ENCODE peak calls at places on chromosomes 16 and 17, in ten cellular contexts. K, A, U, G, L, E, F, H, N and R are unnamed samples.

GRCh38 chr16:58076514-58076913 is 51.0 kb downstream of the MMP15 start:
- DNase-seq in K (no peak), A (no peak), U (no peak), G (no peak), L (no peak), E (no peak), F (no peak), H (no peak), N (no peak), R (no peak)

GRCh38 chr16:68972720-68973119 is 129.4 kb downstream of the TANGO6 start:
- DNase-seq in K (peak), A (peak), U (no peak), G (peak), L (peak), E (peak), F (peak), H (no peak), N (no peak), R (peak)

GRCh38 chr16:11181889-11182279 is 74.1 kb downstream of the SOCS1 start:
- DNase-seq in K (no peak), A (no peak), U (no peak), G (no peak), L (no peak), E (no peak), F (no peak), H (peak), N (peak), R (peak)

GRCh38 chr16:56244612-56245011 is 53.3 kb downstream of the GNAO1 start:
- DNase-seq in K (no peak), A (no peak), U (no peak), G (no peak), L (no peak), E (no peak), F (no peak), H (no peak), N (no peak), R (no peak)

GRCh38 chr16:61050547-61050946 is 985.7 kb downstream of the CDH8 start:
- DNase-seq in K (no peak), A (no peak), U (peak), G (no peak), L (no peak), E (no peak), F (no peak), H (no peak), N (no peak), R (no peak)

GRCh38 chr17:48576479-48577309 is 1.5 kb downstream of the HOXB4 start:
- DNase-seq in K (no peak), A (no peak), U (peak), G (no peak), L (peak), E (no peak), F (no peak), H (no peak), N (peak), R (peak)

GRCh38 chr17:69047368-69048263 is 13.1 kb downstream of the ABCA9 start:
- DNase-seq in K (peak), A (peak), U (peak), G (peak), L (peak), E (peak), F (peak), H (no peak), N (peak), R (peak)

GRCh38 chr17:3005696-3006095 is 57.7 kb downstream of the OR1D5 start:
- DNase-seq in K (peak), A (no peak), U (no peak), G (no peak), L (no peak), E (no peak), F (no peak), H (no peak), N (no peak), R (no peak)

GRCh38 chr17:73030995-73031394 is 61.5 kb downstream of the SLC39A11 start:
- DNase-seq in K (no peak), A (no peak), U (peak), G (no peak), L (no peak), E (no peak), F (no peak), H (no peak), N (peak), R (no peak)

GRCh38 chr16:74034862-74035261 is 261.8 kb upstream of the PSMD7 start:
- DNase-seq in K (no peak), A (no peak), U (no peak), G (peak), L (peak), E (peak), F (peak), H (peak), N (no peak), R (peak)

GRCh38 chr17:13415877-13416416 is 185.8 kb downstream of the HS3ST3A1 start:
- DNase-seq in K (peak), A (peak), U (no peak), G (peak), L (no peak), E (peak), F (no peak), H (no peak), N (peak), R (peak)

GRCh38 chr17:16507918-16508533 is 16.0 kb upstream of the LRRC75A start:
- DNase-seq in K (peak), A (no peak), U (no peak), G (no peak), L (no peak), E (no peak), F (no peak), H (no peak), N (peak), R (peak)

GRCh38 chr17:61400058-61400785 is 579 bp downstream of the TBX2 start:
- DNase-seq in K (no peak), A (no peak), U (peak), G (peak), L (no peak), E (peak), F (peak), H (no peak), N (no peak), R (no peak)

GRCh38 chr17:8799001-8799850 is at the start of gene MFSD6L:
- DNase-seq in K (peak), A (no peak), U (no peak), G (no peak), L (no peak), E (peak), F (no peak), H (peak), N (peak), R (no peak)

GRCh38 chr17:28342313-28342712 is 6.8 kb downstream of the TNFAIP1 start:
- DNase-seq in K (no peak), A (no peak), U (no peak), G (no peak), L (no peak), E (no peak), F (no peak), H (no peak), N (no peak), R (no peak)

GRCh38 chr17:10771142-10771541 is 32.8 kb downstream of the TMEM238L start:
- DNase-seq in K (no peak), A (no peak), U (no peak), G (no peak), L (no peak), E (no peak), F (no peak), H (no peak), N (peak), R (no peak)

GRCh38 chr17:42459983-42460300 is 1.3 kb downstream of the ATP6V0A1 start:
- DNase-seq in K (no peak), A (no peak), U (no peak), G (peak), L (peak), E (peak), F (peak), H (peak), N (no peak), R (peak)

GRCh38 chr16:10835281-10835931 is 16.8 kb upstream of the TVP23A start:
- DNase-seq in K (no peak), A (no peak), U (no peak), G (no peak), L (no peak), E (no peak), F (no peak), H (peak), N (no peak), R (no peak)

GRCh38 chr16:4517812-4518211 is 20.8 kb downstream of the CDIP1 start:
- DNase-seq in K (no peak), A (no peak), U (no peak), G (peak), L (peak), E (peak), F (peak), H (peak), N (no peak), R (peak)

GRCh38 chr16:30430428-30430970 is 669 bp upstream of the DCTPP1 start:
- DNase-seq in K (peak), A (no peak), U (no peak), G (no peak), L (no peak), E (no peak), F (no peak), H (no peak), N (peak), R (peak)

GRCh38 chr16:17213025-17213424 is 257.7 kb downstream of the XYLT1 start:
- DNase-seq in K (no peak), A (no peak), U (no peak), G (no peak), L (no peak), E (no peak), F (no peak), H (no peak), N (no peak), R (no peak)

GRCh38 chr17:39688945-39689344 is 1.1 kb upstream of the PGAP3 start:
- DNase-seq in K (no peak), A (no peak), U (no peak), G (no peak), L (no peak), E (no peak), F (no peak), H (no peak), N (no peak), R (no peak)

GRCh38 chr17:9334536-9335446 is 240.8 kb downstream of the STX8 start:
- DNase-seq in K (no peak), A (no peak), U (no peak), G (no peak), L (no peak), E (no peak), F (peak), H (no peak), N (no peak), R (no peak)

GRCh38 chr17:5832886-5833285 is 237.3 kb upstream of the WSCD1 start:
- DNase-seq in K (no peak), A (peak), U (no peak), G (peak), L (peak), E (peak), F (peak), H (no peak), N (no peak), R (no peak)

GRCh38 chr17:76690596-76691280 is 20.0 kb downstream of the MXRA7 start:
- DNase-seq in K (no peak), A (no peak), U (no peak), G (peak), L (no peak), E (no peak), F (no peak), H (no peak), N (no peak), R (peak)

GRCh38 chr17:8869416-8869815 is 1.9 kb upstream of the PIK3R6 start:
- DNase-seq in K (no peak), A (no peak), U (no peak), G (no peak), L (no peak), E (no peak), F (no peak), H (no peak), N (peak), R (no peak)

GRCh38 chr17:39999067-39999466 is 16.2 kb upstream of the CSF3 start:
- DNase-seq in K (no peak), A (no peak), U (no peak), G (peak), L (no peak), E (peak), F (no peak), H (no peak), N (no peak), R (peak)

GRCh38 chr16:4183258-4184037 is 58.4 kb downstream of the SRL start:
- DNase-seq in K (peak), A (peak), U (peak), G (peak), L (peak), E (peak), F (peak), H (peak), N (peak), R (peak)

GRCh38 chr17:45731459-45731858 is 52.7 kb upstream of the CRHR1 start:
- DNase-seq in K (no peak), A (no peak), U (no peak), G (no peak), L (no peak), E (no peak), F (no peak), H (no peak), N (no peak), R (no peak)

GRCh38 chr16:51490866-51491265 is 339.8 kb upstream of the SALL1 start:
- DNase-seq in K (no peak), A (no peak), U (no peak), G (no peak), L (no peak), E (no peak), F (no peak), H (no peak), N (no peak), R (no peak)

GRCh38 chr16:56789360-56789759 is 59.4 kb downstream of the NUP93 start:
- DNase-seq in K (peak), A (no peak), U (no peak), G (peak), L (peak), E (peak), F (peak), H (peak), N (peak), R (peak)

GRCh38 chr17:28327031-28327607 is 8.1 kb downstream of the TMEM97 start:
- DNase-seq in K (no peak), A (no peak), U (peak), G (no peak), L (no peak), E (no peak), F (no peak), H (peak), N (no peak), R (peak)

GRCh38 chr17:4785311-4786110 is 653 bp downstream of the VMO1 start:
- DNase-seq in K (no peak), A (no peak), U (no peak), G (no peak), L (no peak), E (no peak), F (no peak), H (no peak), N (no peak), R (no peak)
- H3K4me3 ChIP-seq in K (no peak), A (peak), U (peak), G (peak), L (no peak), E (peak), F (no peak), H (no peak), N (peak), R (no peak)

DNA sequence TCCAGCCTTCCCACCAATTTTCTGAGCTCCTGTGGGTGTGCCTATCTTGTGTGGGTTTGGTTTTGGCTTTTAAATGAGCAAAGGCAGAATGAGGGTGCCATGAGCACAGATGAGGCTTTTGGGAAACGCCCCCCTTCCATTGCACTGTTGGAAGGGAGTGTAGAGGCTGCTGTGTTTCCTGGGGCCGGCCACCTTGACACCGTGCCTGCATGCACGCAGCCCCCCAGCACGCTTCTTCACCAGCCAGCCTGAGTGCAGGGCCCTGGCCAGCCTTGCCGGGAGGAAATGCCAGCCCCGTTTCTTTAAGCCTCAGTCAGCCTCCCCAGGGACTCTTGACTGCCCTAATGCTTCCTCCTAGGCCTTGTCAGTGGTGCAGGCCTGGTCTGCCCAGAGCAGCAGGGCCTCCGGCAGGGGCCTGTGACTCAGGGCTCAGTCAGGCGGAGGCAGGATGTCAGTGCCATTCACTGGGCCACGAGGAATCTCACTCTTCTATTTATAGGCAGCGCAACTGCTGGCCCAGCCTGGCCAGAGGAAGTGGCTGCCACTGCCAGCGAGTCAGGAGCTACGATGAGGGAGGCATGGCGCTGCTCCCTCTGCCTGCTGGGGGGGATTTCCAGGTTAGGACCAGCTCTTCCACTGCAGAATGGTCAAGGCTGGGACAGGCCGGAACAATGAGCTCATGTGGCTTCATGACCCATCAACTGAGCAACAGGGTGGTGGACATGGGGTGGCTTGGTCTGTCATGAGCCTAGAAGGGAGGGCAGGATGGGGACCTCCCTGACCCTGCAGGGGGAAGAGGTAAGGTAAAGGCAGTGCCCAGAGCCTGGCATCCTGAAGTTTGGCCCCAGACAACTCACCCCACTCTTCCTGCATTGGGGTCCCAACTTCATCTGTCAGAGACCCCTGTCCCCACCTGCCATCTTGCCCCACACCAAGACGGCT is 205.2 kb downstream of the RAB11FIP4 start:
- DNase-seq in K (peak), A (peak), U (peak), G (peak), L (peak), E (peak), F (peak), H (peak), N (peak), R (peak)
- TF ChIP-seq CTCF in K (no peak), A (no peak), U (no peak), G (no peak), L (no peak), E (no peak), F (no peak), H (no peak), N (no peak), R (no peak)

GRCh38 chr17:64781810-64782555 is 119.9 kb upstream of the SMURF2 start:
- DNase-seq in K (peak), A (no peak), U (peak), G (no peak), L (no peak), E (no peak), F (no peak), H (no peak), N (peak), R (no peak)

GRCh38 chr17:64781394-64781793 is 119.3 kb upstream of the SMURF2 start:
- DNase-seq in K (peak), A (no peak), U (peak), G (peak), L (peak), E (no peak), F (no peak), H (peak), N (peak), R (no peak)

GRCh38 chr17:64779344-64780095 is 117.4 kb upstream of the SMURF2 start:
- DNase-seq in K (peak), A (no peak), U (no peak), G (no peak), L (no peak), E (no peak), F (no peak), H (no peak), N (peak), R (no peak)

GRCh38 chr17:64781013-64781392 is 118.9 kb upstream of the SMURF2 start:
- DNase-seq in K (peak), A (no peak), U (no peak), G (no peak), L (no peak), E (no peak), F (no peak), H (no peak), N (no peak), R (no peak)

DNA sequence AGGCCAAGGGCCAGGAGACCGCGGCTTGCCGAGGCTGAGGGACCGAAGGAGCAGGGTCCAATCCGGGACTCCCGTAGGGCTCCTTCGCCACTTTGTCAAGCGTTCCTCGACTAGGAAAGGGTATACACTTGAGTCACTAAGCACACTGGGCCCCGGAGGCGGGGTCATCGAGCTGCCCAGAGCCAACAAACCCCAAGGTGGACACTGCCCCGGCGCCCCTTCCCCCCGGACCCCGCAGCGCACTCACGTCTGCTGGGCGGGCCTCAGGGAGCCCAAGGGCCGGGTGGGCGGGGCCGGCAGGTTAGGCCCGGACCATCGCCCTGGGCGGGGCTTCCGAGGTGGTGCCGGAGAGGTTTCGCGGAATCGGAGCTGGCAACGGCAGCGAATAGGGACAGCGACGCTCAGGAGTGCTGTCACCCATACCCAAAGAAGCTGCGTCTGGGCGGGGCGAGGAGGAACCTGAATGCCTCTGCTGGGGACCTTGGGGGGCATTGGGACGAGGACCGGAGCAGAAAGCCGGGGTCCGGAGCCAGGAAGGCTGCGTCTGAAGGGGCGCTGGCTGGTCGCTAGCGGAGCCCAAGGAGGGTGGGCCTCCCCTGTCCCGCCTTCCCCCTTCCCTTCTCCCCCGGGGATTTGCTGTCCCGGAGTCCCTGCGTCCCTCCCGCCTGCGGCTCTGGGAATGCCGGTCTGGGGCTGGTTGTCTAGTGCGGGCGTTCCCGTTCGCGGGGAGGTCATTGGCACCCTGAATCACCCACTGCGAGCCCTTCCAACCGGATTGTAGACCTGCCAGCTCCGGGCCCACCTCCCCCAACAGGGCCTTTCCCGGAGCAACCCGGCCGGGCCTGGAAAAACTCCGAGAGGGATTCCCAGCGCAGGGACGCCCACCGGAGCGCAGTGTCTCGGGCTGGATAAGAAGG is 118.2 kb upstream of the SMURF2 start:
- DNase-seq in K (peak), A (no peak), U (no peak), G (peak), L (peak), E (no peak), F (peak), H (peak), N (peak), R (no peak)
- H3K4me3 ChIP-seq in K (peak), A (peak), U (peak), G (peak), L (peak), E (peak), F (peak), H (peak), N (peak), R (no peak)

DNA sequence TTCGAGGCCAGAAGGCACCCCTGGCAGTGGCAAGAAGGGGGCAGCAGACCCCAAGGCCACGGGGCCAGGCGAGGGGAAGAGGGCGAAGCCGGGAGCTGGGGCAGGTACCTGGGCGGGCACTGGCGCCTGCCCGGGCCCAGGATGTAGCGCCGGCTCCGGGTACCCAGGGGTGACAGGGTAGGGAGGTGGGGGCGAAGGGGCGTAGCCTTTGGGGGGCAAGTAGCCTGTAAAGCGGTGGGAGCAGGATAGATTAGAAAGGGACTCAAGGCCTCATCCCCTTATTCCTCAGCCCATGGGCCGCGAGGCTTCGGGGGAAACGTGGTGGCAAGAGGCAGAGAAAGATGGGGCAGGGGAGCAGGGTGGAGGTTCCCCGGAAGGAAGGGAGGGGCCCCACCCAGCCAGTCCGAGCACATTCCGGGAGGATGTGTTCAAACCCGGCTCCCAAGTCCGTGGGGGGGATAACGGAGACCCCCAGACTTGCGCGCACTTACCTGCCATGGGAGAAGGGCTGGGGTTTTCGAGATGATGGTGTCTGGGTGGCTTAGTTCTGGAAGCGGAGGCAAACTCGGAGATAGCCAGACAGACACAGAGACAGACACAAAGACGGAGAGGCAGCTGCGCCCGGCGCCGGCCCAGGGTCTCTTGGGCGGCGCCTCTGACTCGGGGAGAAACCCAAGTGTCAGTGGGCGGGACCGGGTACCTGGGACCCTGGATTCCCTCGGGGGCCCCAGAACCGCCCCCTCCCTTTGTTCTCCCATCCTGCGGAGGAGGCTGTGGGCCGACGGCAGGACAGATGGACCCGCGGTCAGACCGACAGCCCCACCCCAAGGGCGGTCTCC is 493 bp downstream of the PLSCR3 start:
- DNase-seq in K (peak), A (no peak), U (peak), G (no peak), L (no peak), E (no peak), F (no peak), H (no peak), N (peak), R (no peak)
- TF ChIP-seq CTCF in K (no peak), A (no peak), U (no peak), G (peak), L (peak), E (no peak), F (no peak), H (no peak), N (no peak), R (no peak)